ENCODE peak calls at places on chromosomes 3 and 15, in five cellular contexts. U, D, C, Y and G are unnamed samples.

GRCh38 chr15:89649716-89650115 is 5.6 kb downstream of the KIF7 start:
- DNase-seq in Y (no peak), C (no peak), U (no peak), D (no peak), G (no peak)

GRCh38 chr3:81962396-81962795 is 201.0 kb upstream of the GBE1 start:
- DNase-seq in Y (no peak), U (no peak), D (peak), C (no peak), G (no peak)

GRCh38 chr15:38050529-38050928 is 116.1 kb downstream of the TMCO5A start:
- DNase-seq in Y (no peak), D (peak), U (peak), C (no peak), G (no peak)

GRCh38 chr3:49671291-49672288 is 2.6 kb upstream of the APEH start:
- DNase-seq in Y (peak), D (peak), U (peak), C (peak), G (no peak)

GRCh38 chr15:64096486-64097431 is 977 bp downstream of the SNX1 start:
- DNase-seq in C (no peak), D (peak), U (peak), Y (no peak), G (no peak)

GRCh38 chr15:88982304-88982945 is 69.2 kb upstream of the MFGE8 start:
- DNase-seq in Y (no peak), U (peak), D (peak), C (peak), G (no peak)

GRCh38 chr3:73321286-73321685 is 259.8 kb downstream of the EBLN2 start:
- DNase-seq in Y (no peak), D (no peak), C (no peak), U (no peak), G (no peak)

GRCh38 chr3:160564949-160565441 is 376 bp downstream of the KPNA4 start:
- DNase-seq in U (peak), C (no peak), Y (no peak), D (peak), G (no peak)

GRCh38 chr3:10002951-10003350 is 16.3 kb upstream of the EMC3 start:
- DNase-seq in Y (no peak), U (no peak), C (no peak), D (no peak), G (no peak)

GRCh38 chr3:14605744-14606143 is 45.8 kb upstream of the CCDC174 start:
- DNase-seq in Y (no peak), U (no peak), C (no peak), D (no peak), G (no peak)

GRCh38 chr3:149657458-149657795 is 398 bp downstream of the WWTR1 start:
- DNase-seq in D (peak), U (peak), C (peak), Y (no peak), G (no peak)

GRCh38 chr15:73840771-73841170 is 32.6 kb upstream of the TBC1D21 start:
- DNase-seq in U (no peak), C (no peak), Y (no peak), D (no peak), G (no peak)

GRCh38 chr3:10185804-10186762 is 21.4 kb downstream of the IRAK2 start:
- DNase-seq in D (peak), U (peak), Y (no peak), C (no peak), G (no peak)

GRCh38 chr3:170095771-170096170 is 58.0 kb downstream of the GPR160 start:
- DNase-seq in C (no peak), D (no peak), Y (no peak), U (no peak), G (no peak)

GRCh38 chr3:42402394-42403100 is 7.9 kb downstream of the LYZL4 start:
- DNase-seq in U (no peak), D (no peak), Y (no peak), C (no peak), G (no peak)

GRCh38 chr15:68224108-68224507 is 5.4 kb downstream of the CLN6 start:
- DNase-seq in Y (no peak), D (no peak), C (no peak), U (no peak), G (no peak)

GRCh38 chr3:78804251-78805037 is 963.4 kb downstream of the ROBO1 start:
- DNase-seq in U (peak), C (no peak), D (peak), Y (no peak), G (no peak)

GRCh38 chr15:57463360-57463759 is 87.1 kb downstream of the CGNL1 start:
- DNase-seq in U (no peak), Y (no peak), C (no peak), D (no peak), G (no peak)

GRCh38 chr3:136838641-136839555 is 20.0 kb downstream of the SLC35G2 start:
- DNase-seq in D (peak), C (no peak), Y (no peak), U (peak), G (no peak)

GRCh38 chr15:64247535-64247905 is 84.7 kb upstream of the PPIB start:
- DNase-seq in Y (no peak), U (no peak), D (no peak), C (no peak), G (no peak)

GRCh38 chr3:54970895-54971294 is 43.0 kb upstream of the LRTM1 start:
- DNase-seq in Y (no peak), C (no peak), U (peak), D (peak), G (no peak)

GRCh38 chr15:55344206-55344605 is 25.2 kb downstream of the PIGB start:
- DNase-seq in C (no peak), Y (no peak), U (no peak), D (no peak), G (no peak)

GRCh38 chr3:139016430-139017048 is 4.2 kb downstream of the PRR23B start:
- DNase-seq in C (no peak), Y (no peak), U (no peak), D (no peak), G (no peak)

GRCh38 chr15:101542306-101543025 is 53.0 kb upstream of the PCSK6 start:
- DNase-seq in C (peak), Y (no peak), U (no peak), D (no peak), G (no peak)

GRCh38 chr3:164236856-164237255 is 841.4 kb downstream of the SI start:
- DNase-seq in C (no peak), U (no peak), Y (no peak), D (no peak), G (no peak)

GRCh38 chr3:41652931-41653330 is 309.0 kb downstream of the ULK4 start:
- DNase-seq in Y (no peak), D (peak), C (no peak), U (no peak), G (no peak)

GRCh38 chr3:106510206-106510605 is 641.4 kb upstream of the CBLB start:
- DNase-seq in Y (no peak), D (peak), C (no peak), U (peak), G (no peak)

GRCh38 chr3:186152889-186153292 is 44.0 kb upstream of the ETV5 start:
- DNase-seq in D (no peak), U (no peak), Y (no peak), C (no peak), G (no peak)

GRCh38 chr15:72939855-72940631 is 112.2 kb upstream of the NEO1 start:
- DNase-seq in D (no peak), U (no peak), Y (no peak), C (no peak), G (no peak)

GRCh38 chr3:68306571-68306970 is 625.8 kb downstream of the TAFA4 start:
- DNase-seq in D (peak), U (no peak), Y (no peak), C (no peak), G (no peak)

GRCh38 chr3:131743126-131743525 is 240.4 kb upstream of the MRPL3 start:
- DNase-seq in D (no peak), C (no peak), U (no peak), Y (no peak), G (no peak)

GRCh38 chr3:108283006-108283405 is 13.3 kb upstream of the HHLA2 start:
- DNase-seq in U (no peak), C (no peak), D (no peak), Y (no peak), G (no peak)

GRCh38 chr3:31495971-31496370 is 36.8 kb upstream of the STT3B start:
- DNase-seq in U (peak), Y (no peak), C (no peak), D (peak), G (no peak)

GRCh38 chr15:81595752-81596151 is 221.7 kb upstream of the TMC3 start:
- DNase-seq in Y (no peak), U (no peak), C (no peak), D (no peak), G (no peak)

GRCh38 chr3:150286390-150287147 is 121.5 kb upstream of the TSC22D2 start:
- DNase-seq in U (peak), C (no peak), Y (no peak), D (peak), G (no peak)

GRCh38 chr15:40976819-40977218 is 23.5 kb downstream of the CHAC1 start:
- DNase-seq in U (no peak), C (no peak), D (no peak), Y (no peak), G (no peak)

GRCh38 chr15:40978141-40978540 is 24.9 kb downstream of the CHAC1 start:
- DNase-seq in Y (no peak), U (no peak), D (no peak), C (no peak), G (no peak)

GRCh38 chr15:40969363-40969762 is 16.1 kb downstream of the CHAC1 start:
- DNase-seq in C (no peak), Y (no peak), D (no peak), U (no peak), G (no peak)

GRCh38 chr15:40974921-40975320 is 21.6 kb downstream of the CHAC1 start:
- DNase-seq in Y (no peak), U (no peak), D (no peak), C (no peak), G (no peak)
- TF ChIP-seq CTCF in Y (no peak), U (no peak), D (no peak), C (no peak), G (no peak)

GRCh38 chr3:194682651-194683310 is 2.9 kb upstream of the FAM43A start:
- DNase-seq in U (peak), C (peak), Y (peak), D (peak), G (peak)
- H3K4me3 ChIP-seq in U (no peak), C (no peak), Y (no peak), D (no peak), G (peak)

GRCh38 chr3:101729586-101729985 is 5.2 kb downstream of the CEP97 start:
- DNase-seq in C (no peak), U (no peak), Y (no peak), D (no peak), G (no peak)
- TF ChIP-seq CTCF in C (no peak), U (no peak), Y (no peak), D (no peak), G (no peak)

GRCh38 chr3:52774066-52774713 is 3.2 kb upstream of the ITIH1 start:
- DNase-seq in C (peak), Y (no peak), U (no peak), D (no peak), G (no peak)

GRCh38 chr3:52771334-52771681 is 568 bp upstream of the NEK4 start:
- DNase-seq in D (no peak), U (no peak), C (no peak), Y (no peak), G (no peak)

GRCh38 chr3:52771702-52772101 is 962 bp upstream of the NEK4 start:
- DNase-seq in D (no peak), Y (no peak), U (no peak), C (no peak), G (no peak)

GRCh38 chr3:52774901-52775864 is 2.2 kb upstream of the ITIH1 start:
- DNase-seq in D (no peak), C (peak), U (no peak), Y (no peak), G (no peak)

DNA sequence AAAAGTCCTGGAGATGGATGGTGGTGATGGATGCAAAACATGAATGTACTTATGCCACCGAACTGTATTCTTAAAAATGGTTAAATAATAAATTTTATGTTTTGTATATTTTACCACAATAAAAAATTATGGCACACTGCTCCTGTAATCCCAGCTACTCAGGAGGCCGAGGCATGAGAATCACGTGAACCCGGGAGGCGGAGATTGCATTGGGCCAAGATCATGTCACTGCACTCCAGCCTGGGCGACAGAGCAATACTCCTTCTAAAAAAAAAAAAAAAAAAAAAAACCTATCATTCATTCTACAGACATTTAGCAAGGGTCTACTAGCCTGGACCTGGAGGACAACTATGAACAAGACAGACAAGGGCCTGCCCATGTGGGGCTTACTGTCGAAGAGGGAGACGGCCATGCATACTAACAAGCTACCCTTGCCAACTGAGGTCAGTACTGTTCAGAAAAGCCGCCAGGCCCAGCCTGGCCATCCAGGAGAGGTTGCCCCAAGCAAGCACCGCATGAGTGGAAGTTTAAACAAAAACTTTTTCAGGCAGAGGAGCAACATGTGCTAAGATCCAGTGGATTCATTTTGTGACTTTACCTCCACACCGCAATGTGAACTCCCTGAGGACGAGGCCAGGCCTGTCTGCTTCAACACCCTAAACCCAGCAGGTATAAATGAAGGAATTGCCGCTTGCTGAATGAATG is 2.8 kb upstream of the NEK4 start:
- DNase-seq in D (no peak), C (peak), Y (no peak), U (no peak), G (no peak)
- H3K4me3 ChIP-seq in D (no peak), C (no peak), Y (no peak), U (no peak), G (no peak)

DNA sequence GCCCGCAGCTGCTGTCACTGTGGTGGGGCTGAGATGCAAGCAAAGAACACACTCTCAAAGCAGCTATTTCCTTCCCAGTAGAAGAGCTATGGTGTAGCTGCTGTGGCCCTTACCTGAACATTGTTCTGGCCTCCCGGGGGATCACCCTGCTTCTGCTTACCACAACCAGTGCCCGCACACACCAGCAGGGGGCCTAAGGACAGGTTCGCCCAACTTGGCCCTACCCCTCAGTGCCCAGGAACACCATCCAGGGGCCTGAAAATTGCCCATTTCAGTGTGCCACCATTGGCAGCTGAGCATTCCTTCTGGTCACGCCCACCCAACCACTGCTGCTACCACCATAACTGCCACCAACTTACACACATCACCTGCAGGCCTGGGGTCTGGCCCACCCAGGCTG is 113.0 kb downstream of the TP63 start:
- DNase-seq in D (no peak), U (no peak), C (no peak), Y (no peak), G (no peak)
- TF ChIP-seq CTCF in D (no peak), U (no peak), C (no peak), Y (no peak), G (no peak)